ENCODE peak calls at places on chromosomes 13 and 19, in seven cellular contexts. C is glutamatergic neuron; Y is tibial nerve; S is CD4-positive, alpha-beta T cell; I is AG04450; Z is lower lobe of right lung; B is cardiac fibroblast. K is an unnamed sample.

GRCh38 chr19:43687660-43687997 is 17.7 kb upstream of the PLAUR start:
- DNase-seq in C (no peak), S (no peak), B (no peak), Y (no peak), Z (no peak), I (no peak), K (no peak)

GRCh38 chr19:41265376-41266153 is 1.4 kb downstream of the HNRNPUL1 start:
- DNase-seq in S (no peak), Y (no peak), I (no peak), B (peak; percentile 31), Z (no peak), C (no peak), K (peak; percentile 28)

GRCh38 chr19:13987101-13987890 is 18.8 kb downstream of the RFX1 start:
- DNase-seq in Z (peak; percentile 80), I (no peak), C (no peak), Y (no peak), S (no peak), B (no peak), K (no peak)

GRCh38 chr13:50894042-50894441 is 15.5 kb upstream of the RNASEH2B start:
- DNase-seq in S (no peak), I (no peak), Y (no peak), B (no peak), C (no peak), Z (no peak), K (no peak)

GRCh38 chr19:33399081-33399744 is 25.7 kb downstream of the CEBPG start:
- DNase-seq in I (no peak), S (no peak), Z (peak; percentile 20), Y (no peak), B (no peak), C (peak; percentile 27), K (no peak)

GRCh38 chr19:9306443-9306842 is 3.2 kb downstream of the ZNF699 start:
- DNase-seq in S (no peak), Y (no peak), C (no peak), B (peak; percentile 10), I (peak; percentile 23), Z (no peak), K (no peak)

GRCh38 chr19:21824679-21825078 is 11.3 kb downstream of the ZNF43 start:
- DNase-seq in I (no peak), Z (no peak), S (no peak), C (no peak), B (no peak), Y (no peak), K (no peak)

GRCh38 chr19:14472202-14472961 is 2.8 kb downstream of the PTGER1 start:
- DNase-seq in S (peak; percentile 81), C (peak; percentile 92), Y (peak; percentile 38), B (peak; percentile 61), I (no peak), Z (peak; percentile 83), K (peak; percentile 96)

GRCh38 chr19:37077929-37078716 is at the start of gene ZNF420:
- DNase-seq in Y (peak; percentile 83), S (peak; percentile 81), Z (peak; percentile 96), C (peak; percentile 96), B (peak; percentile 97), I (peak; percentile 90), K (peak; percentile 88)

GRCh38 chr19:43639507-43640423 is at the start of gene CADM4:
- DNase-seq in Z (peak; percentile 72), Y (no peak), C (peak; percentile 62), B (no peak), S (peak; percentile 44), I (no peak), K (peak; percentile 82)

GRCh38 chr19:1082165-1082927 is 12.8 kb downstream of the POLR2E start:
- DNase-seq in S (peak; percentile 82), I (no peak), Y (no peak), Z (peak; percentile 93), C (peak; percentile 67), B (peak; percentile 52), K (peak; percentile 79)

GRCh38 chr13:28576037-28576436 is 81.1 kb upstream of the FLT1 start:
- DNase-seq in B (no peak), S (no peak), C (no peak), Z (no peak), Y (no peak), I (no peak), K (no peak)

GRCh38 chr13:113929628-113930615 is 44.0 kb downstream of the C13orf46 start:
- DNase-seq in Z (no peak), B (no peak), Y (peak; percentile 12), I (no peak), C (no peak), S (no peak), K (no peak)

GRCh38 chr13:50268500-50268899 is 253.3 kb downstream of the KCNRG start:
- DNase-seq in B (peak; percentile 11), C (no peak), Y (no peak), S (no peak), Z (no peak), I (no peak), K (no peak)

DNA sequence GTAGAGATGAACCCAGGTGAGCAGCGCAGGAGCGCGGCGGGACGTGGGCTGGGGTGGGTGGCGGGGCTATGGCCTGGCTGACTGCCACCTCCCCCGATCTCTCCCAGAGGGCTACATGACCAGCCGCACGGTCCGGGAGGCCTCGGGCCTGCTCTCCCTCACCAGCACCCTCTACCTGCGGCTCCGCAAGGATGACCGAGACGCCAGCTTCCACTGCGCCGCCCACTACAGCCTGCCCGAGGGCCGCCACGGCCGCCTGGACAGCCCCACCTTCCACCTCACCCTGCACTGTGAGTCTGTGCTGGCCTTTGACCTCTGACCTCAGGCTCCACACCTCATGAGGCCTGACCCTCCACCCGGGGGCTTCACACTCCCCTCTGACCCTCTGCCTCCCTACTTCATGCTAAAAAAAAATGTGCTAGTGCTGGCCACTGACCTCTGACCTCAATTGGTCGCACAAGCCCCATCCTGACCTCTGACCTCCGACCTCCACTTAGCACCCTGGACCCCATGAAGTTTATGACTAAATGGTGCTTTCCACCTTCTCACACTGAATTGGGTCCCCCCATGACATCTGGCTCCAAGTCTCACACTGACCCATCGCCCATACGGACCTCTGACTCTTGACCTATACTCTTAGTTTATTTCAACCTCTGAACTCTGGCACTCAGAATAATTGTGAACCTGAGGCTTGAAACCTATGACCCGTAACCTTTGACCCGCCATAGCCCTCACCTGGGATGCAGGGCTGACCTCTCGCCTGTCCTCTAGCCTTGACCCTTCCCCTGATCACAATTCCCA is 4.6 kb downstream of the BCAM start:
- DNase-seq in Y (no peak), I (no peak), B (no peak), Z (no peak), S (no peak), C (no peak), K (no peak)
- TF ChIP-seq CTCF in Y (no peak), I (no peak), B (no peak), Z (no peak), S (no peak), C (no peak), K (no peak)

DNA sequence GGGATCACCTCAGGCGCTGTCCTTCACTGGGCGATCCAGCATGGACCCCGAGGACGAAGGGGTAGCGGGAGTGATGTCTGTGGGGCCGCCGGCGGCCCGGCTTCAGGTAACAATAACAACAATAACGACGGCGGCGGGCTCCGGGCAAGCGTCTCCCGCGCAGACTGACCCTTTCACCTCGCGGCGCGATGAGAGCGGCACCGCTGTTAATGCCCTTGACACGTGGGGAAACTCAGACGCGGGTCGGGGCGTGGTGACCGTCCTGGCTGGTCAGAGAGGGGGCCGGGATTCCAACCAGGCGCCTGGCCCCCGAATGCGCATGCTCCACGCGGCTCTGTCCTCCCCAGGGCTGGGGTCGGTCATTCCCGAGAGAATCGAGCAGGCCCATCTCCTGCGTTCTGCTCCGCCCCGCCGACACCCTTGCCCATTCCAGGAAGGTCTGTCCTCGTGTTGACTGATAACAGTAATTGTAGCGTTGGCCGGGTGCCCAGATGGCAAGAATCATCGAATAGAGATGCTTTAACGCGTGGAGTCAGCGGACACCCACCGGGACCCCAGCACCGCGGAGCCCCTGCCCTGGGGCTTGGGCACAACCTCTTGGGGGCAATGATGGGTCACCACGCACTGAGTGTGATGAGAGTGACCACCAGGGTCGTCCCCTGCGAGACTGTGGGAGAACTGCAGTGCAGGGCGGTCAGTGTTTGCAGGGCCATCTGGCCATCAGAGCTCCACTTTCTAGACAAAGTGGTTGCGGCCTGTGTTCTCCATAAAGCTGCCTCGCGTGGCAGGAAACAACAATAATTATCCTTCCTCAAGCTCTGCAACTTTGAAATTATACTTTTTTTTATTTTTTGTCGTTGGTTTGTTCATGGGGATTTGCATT is 528 bp downstream of the ZNF8 start:
- DNase-seq in C (peak; percentile 94), I (peak; percentile 18), B (peak; percentile 86), Z (peak; percentile 76), S (no peak), Y (peak; percentile 37), K (peak; percentile 39)
- TF ChIP-seq CTCF in C (no peak), I (no peak), B (no peak), Z (no peak), S (no peak), Y (no peak), K (no peak)

GRCh38 chr13:67048084-67048792 is 181.9 kb downstream of the PCDH9 start:
- DNase-seq in S (no peak), Z (no peak), I (peak; percentile 65), Y (no peak), B (peak; percentile 93), C (no peak), K (peak; percentile 2)

GRCh38 chr13:67045357-67045756 is 184.8 kb downstream of the PCDH9 start:
- DNase-seq in Y (no peak), I (no peak), Z (no peak), C (no peak), B (no peak), S (no peak), K (no peak)

GRCh38 chr13:67052550-67053237 is 177.4 kb downstream of the PCDH9 start:
- DNase-seq in Y (no peak), S (no peak), Z (no peak), B (no peak), I (no peak), C (no peak), K (no peak)

GRCh38 chr13:67049744-67050143 is 180.4 kb downstream of the PCDH9 start:
- DNase-seq in C (no peak), Z (no peak), B (no peak), Y (no peak), S (no peak), I (no peak), K (no peak)

DNA sequence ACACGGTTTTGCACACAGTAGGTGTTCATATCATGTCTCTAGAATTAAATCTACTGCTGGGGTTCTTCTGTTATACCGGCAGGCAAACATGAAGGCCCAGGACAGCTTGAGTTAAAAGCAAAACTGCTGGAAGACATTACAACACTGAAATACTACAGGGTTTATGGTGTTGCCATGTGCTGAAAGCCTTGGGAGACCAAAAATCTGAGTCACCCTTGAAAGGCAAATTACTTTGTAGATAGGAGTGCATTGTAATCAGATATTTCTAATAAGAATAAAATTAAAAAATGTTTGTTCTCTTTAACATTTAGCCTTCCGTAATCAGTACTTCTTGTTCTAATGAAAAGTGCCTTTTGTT is 181.4 kb downstream of the PCDH9 start:
- DNase-seq in Y (no peak), B (peak; percentile 85), S (no peak), C (no peak), Z (no peak), I (peak; percentile 43), K (no peak)
- TF ChIP-seq CTCF in Y (no peak), B (no peak), S (no peak), C (no peak), Z (no peak), I (no peak), K (no peak)

GRCh38 chr19:46431824-46432223 is 3.1 kb upstream of the PNMA8C start:
- DNase-seq in C (no peak), B (no peak), Y (no peak), S (no peak), I (no peak), Z (peak; percentile 24), K (no peak)
- TF ChIP-seq CTCF in C (peak; percentile 35), B (no peak), Y (no peak), S (no peak), I (peak; percentile 12), Z (no peak), K (no peak)

GRCh38 chr19:3526507-3527244 is 12.3 kb upstream of the TEKTIP1 start:
- DNase-seq in Z (no peak), S (no peak), C (no peak), I (no peak), Y (no peak), B (no peak), K (no peak)
- TF ChIP-seq CTCF in Z (peak; percentile 9), S (no peak), C (peak; percentile 25), I (peak; percentile 32), Y (no peak), B (peak; percentile 18), K (peak; percentile 22)

K was measured in GM13977.